ENCODE peak calls at places on chromosomes 5 and 9, in six cellular contexts. E, Z, X, Y, H and L are unnamed samples.

GRCh38 chr5:174056064-174056842 is 10.7 kb downstream of the NSG2 start:
- DNase-seq in E (no peak), Z (no peak), X (no peak), Y (no peak), H (no peak), L (no peak)

GRCh38 chr5:179300834-179301233 is 44.4 kb downstream of the ADAMTS2 start:
- DNase-seq in E (no peak), Z (no peak), X (no peak), Y (no peak), H (no peak), L (no peak)

GRCh38 chr9:88458716-88459115 is 70.5 kb downstream of the SPIN1 start:
- DNase-seq in E (no peak), Z (no peak), X (no peak), Y (no peak), H (no peak), L (no peak)

GRCh38 chr5:65475336-65475735 is 6.4 kb downstream of the ADAMTS6 start:
- DNase-seq in E (no peak), Z (peak; percentile 58), X (no peak), Y (no peak), H (no peak), L (no peak)

GRCh38 chr5:176723440-176723839 is 76.2 kb downstream of the TSPAN17 start:
- DNase-seq in E (peak; percentile 13), Z (no peak), X (no peak), Y (no peak), H (no peak), L (no peak)

GRCh38 chr9:136354592-136355085 is 8.9 kb downstream of the DNLZ start:
- DNase-seq in E (no peak), Z (no peak), X (no peak), Y (no peak), H (no peak), L (no peak)

GRCh38 chr9:34771023-34771422 is 61.1 kb upstream of the CCL21 start:
- DNase-seq in E (no peak), Z (no peak), X (no peak), Y (no peak), H (no peak), L (no peak)

GRCh38 chr9:38687389-38687842 is 32.5 kb downstream of the FAM240B start:
- DNase-seq in E (no peak), Z (peak; percentile 40), X (peak; percentile 59), Y (peak; percentile 33), H (peak; percentile 4), L (peak; percentile 28)

GRCh38 chr5:132321109-132321721 is 27.0 kb downstream of the SLC22A4 start:
- DNase-seq in E (no peak), Z (no peak), X (no peak), Y (no peak), H (no peak), L (no peak)

GRCh38 chr5:43609752-43610151 is 6.8 kb downstream of the NNT start:
- DNase-seq in E (no peak), Z (no peak), X (no peak), Y (peak; percentile 30), H (no peak), L (no peak)

GRCh38 chr9:801399-802071 is 40.0 kb upstream of the DMRT1 start:
- DNase-seq in E (no peak), Z (peak; percentile 88), X (no peak), Y (no peak), H (no peak), L (no peak)

GRCh38 chr5:2948875-2949274 is 197.4 kb upstream of the IRX2 start:
- DNase-seq in E (no peak), Z (no peak), X (no peak), Y (no peak), H (no peak), L (no peak)

GRCh38 chr9:16202913-16203734 is 650.3 kb downstream of the CCDC171 start:
- DNase-seq in E (no peak), Z (peak; percentile 51), X (no peak), Y (no peak), H (no peak), L (no peak)

GRCh38 chr9:70257991-70258691 is 637 bp upstream of the SMC5 start:
- DNase-seq in E (no peak), Z (peak; percentile 49), X (peak; percentile 58), Y (peak; percentile 14), H (no peak), L (no peak)

GRCh38 chr9:127897194-127897692 is 2.2 kb downstream of the ST6GALNAC6 start:
- DNase-seq in E (no peak), Z (peak; percentile 79), X (peak; percentile 77), Y (peak; percentile 94), H (peak; percentile 25), L (no peak)

GRCh38 chr9:1055156-1055555 is 5.0 kb downstream of the DMRT2 start:
- DNase-seq in E (no peak), Z (no peak), X (no peak), Y (no peak), H (no peak), L (no peak)

GRCh38 chr9:120924698-120925534 is 1.7 kb downstream of the TRAF1 start:
- DNase-seq in E (peak; percentile 32), Z (peak; percentile 37), X (no peak), Y (no peak), H (no peak), L (no peak)

GRCh38 chr9:112011051-112011620 is 114.5 kb downstream of the UGCG start:
- DNase-seq in E (no peak), Z (no peak), X (no peak), Y (no peak), H (no peak), L (no peak)

GRCh38 chr5:111512026-111512405 is 319 bp downstream of the STARD4 start:
- DNase-seq in E (no peak), Z (peak; percentile 53), X (peak; percentile 37), Y (no peak), H (no peak), L (no peak)

GRCh38 chr9:106648799-106649198 is 214.2 kb upstream of the ZNF462 start:
- DNase-seq in E (no peak), Z (peak; percentile 16), X (no peak), Y (no peak), H (no peak), L (no peak)

GRCh38 chr9:19875291-19875910 is 86.6 kb upstream of the SLC24A2 start:
- DNase-seq in E (no peak), Z (no peak), X (no peak), Y (no peak), H (no peak), L (no peak)

GRCh38 chr5:60402161-60402785 is 297.7 kb downstream of the DEPDC1B start:
- DNase-seq in E (no peak), Z (no peak), X (no peak), Y (no peak), H (no peak), L (no peak)

GRCh38 chr5:125480901-125481300 is 734.5 kb upstream of the ZNF608 start:
- DNase-seq in E (no peak), Z (no peak), X (no peak), Y (no peak), H (no peak), L (no peak)

GRCh38 chr9:137255448-137256114 is 454 bp downstream of the NELFB start:
- DNase-seq in E (peak; percentile 29), Z (peak; percentile 41), X (no peak), Y (no peak), H (no peak), L (no peak)

GRCh38 chr5:112154940-112155686 is 264.0 kb downstream of the EPB41L4A start:
- DNase-seq in E (no peak), Z (no peak), X (no peak), Y (no peak), H (no peak), L (no peak)

GRCh38 chr5:58153255-58153654 is 306.6 kb downstream of the PLK2 start:
- DNase-seq in E (no peak), Z (no peak), X (no peak), Y (no peak), H (no peak), L (no peak)

GRCh38 chr9:22240619-22241018 is 206.0 kb upstream of the DMRTA1 start:
- DNase-seq in E (no peak), Z (peak; percentile 43), X (no peak), Y (no peak), H (no peak), L (no peak)

GRCh38 chr5:95841914-95842812 is 19.6 kb upstream of the GLRX start:
- DNase-seq in E (no peak), Z (peak; percentile 41), X (no peak), Y (no peak), H (no peak), L (no peak)

GRCh38 chr9:120902824-120903608 is 23.6 kb downstream of the TRAF1 start:
- DNase-seq in E (no peak), Z (no peak), X (no peak), Y (no peak), H (no peak), L (no peak)

GRCh38 chr9:35164711-35165110 is 2.9 kb downstream of the UNC13B start:
- DNase-seq in E (no peak), Z (peak; percentile 91), X (no peak), Y (no peak), H (no peak), L (no peak)